ENCODE peak calls at places on chromosome 9, in four cellular contexts. A is GM06990, W is OCI-LY7, N is HFF-Myc. H is an unnamed sample.

GRCh38 chr9:15189491-15189890 is 117.5 kb downstream of the TTC39B start:
- DNase-seq in W (no peak), A (no peak), N (no peak), H (no peak)

GRCh38 chr9:108356806-108357205 is 499.0 kb downstream of the ACTL7B start:
- DNase-seq in W (no peak), N (no peak), A (no peak), H (no peak)

GRCh38 chr9:589723-590122 is 251.8 kb upstream of the DMRT1 start:
- DNase-seq in W (peak; percentile 23), A (no peak), N (no peak), H (peak; percentile 67)

GRCh38 chr9:96219615-96220257 is 82.2 kb downstream of the HSD17B3 start:
- DNase-seq in W (peak; percentile 5), N (no peak), A (no peak), H (peak; percentile 22)

GRCh38 chr9:104747565-104748358 is at the start of gene NIPSNAP3A:
- DNase-seq in W (peak; percentile 88), A (peak; percentile 92), N (peak; percentile 17), H (peak; percentile 69)

GRCh38 chr9:3200331-3200774 is 325.4 kb downstream of the RFX3 start:
- DNase-seq in N (peak; percentile 93), A (no peak), W (no peak), H (peak; percentile 26)

GRCh38 chr9:79215819-79216218 is 355.9 kb upstream of the TLE4 start:
- DNase-seq in A (no peak), W (no peak), N (no peak), H (no peak)

GRCh38 chr9:111572945-111573604 is 26.4 kb downstream of the PTGR1 start:
- DNase-seq in W (no peak), A (no peak), N (peak; percentile 27), H (peak; percentile 93)

GRCh38 chr9:125963932-125964331 is 216.8 kb downstream of the PBX3 start:
- DNase-seq in A (no peak), W (no peak), N (no peak), H (no peak)

GRCh38 chr9:126860077-126860756 is at the start of gene ZBTB34:
- DNase-seq in N (no peak), A (peak; percentile 79), W (peak; percentile 80), H (peak; percentile 41)

GRCh38 chr9:134399435-134400056 is 73.3 kb downstream of the RXRA start:
- DNase-seq in A (no peak), N (no peak), W (no peak), H (peak; percentile 78)

GRCh38 chr9:131179561-131180219 is 54.3 kb downstream of the NUP214 start:
- DNase-seq in N (peak; percentile 40), A (no peak), W (peak; percentile 62), H (peak; percentile 80)

GRCh38 chr9:114184866-114185265 is 29.5 kb downstream of the COL27A1 start:
- DNase-seq in N (no peak), A (no peak), W (no peak), H (no peak)

GRCh38 chr9:114289106-114289505 is 33.8 kb upstream of the ORM1 start:
- DNase-seq in W (no peak), A (no peak), N (no peak), H (no peak)

GRCh38 chr9:114619205-114619758 is 8.2 kb downstream of the TMEM268 start:
- DNase-seq in A (peak; percentile 34), W (peak; percentile 37), N (no peak), H (no peak)

GRCh38 chr9:6584881-6585597 is 60.5 kb downstream of the GLDC start:
- DNase-seq in A (peak; percentile 41), N (no peak), W (peak; percentile 65), H (peak; percentile 65)

GRCh38 chr9:114852050-114852594 is 46.3 kb upstream of the TNFSF15 start:
- DNase-seq in N (no peak), A (no peak), W (no peak), H (peak; percentile 92)

GRCh38 chr9:87500491-87500890 is 2.8 kb downstream of the DAPK1 start:
- DNase-seq in A (no peak), W (no peak), N (no peak), H (no peak)

GRCh38 chr9:132703336-132703735 is 33.1 kb downstream of the GTF3C4 start:
- DNase-seq in A (no peak), W (no peak), N (no peak), H (peak; percentile 38)

GRCh38 chr9:28120241-28121025 is 547.2 kb upstream of the C9orf72 start:
- DNase-seq in N (no peak), A (no peak), W (no peak), H (peak; percentile 6)

GRCh38 chr9:78921341-78921740 is 624.4 kb downstream of the PSAT1 start:
- DNase-seq in A (no peak), W (no peak), N (no peak), H (peak; percentile 60)

GRCh38 chr9:76390656-76391055 is 3.6 kb downstream of the RFK start:
- DNase-seq in W (no peak), A (no peak), N (no peak), H (no peak)

GRCh38 chr9:11190719-11191118 is 577.9 kb upstream of the PTPRD start:
- DNase-seq in A (no peak), W (no peak), N (no peak), H (no peak)

GRCh38 chr9:87749335-87750035 is 23.6 kb downstream of the CTSL start:
- DNase-seq in N (no peak), A (no peak), W (no peak), H (no peak)

GRCh38 chr9:96139592-96140251 is 162.3 kb downstream of the HSD17B3 start:
- DNase-seq in A (no peak), W (no peak), N (peak; percentile 74), H (peak; percentile 93)

GRCh38 chr9:33273266-33273971 is 8.6 kb downstream of the CHMP5 start:
- DNase-seq in W (no peak), A (no peak), N (no peak), H (no peak)

GRCh38 chr9:94665606-94666005 is 26.3 kb upstream of the FBP1 start:
- DNase-seq in W (no peak), N (no peak), A (no peak), H (no peak)

GRCh38 chr9:100277166-100277979 is 75.4 kb downstream of the TEX10 start:
- DNase-seq in W (no peak), A (no peak), N (peak; percentile 6), H (peak; percentile 68)

GRCh38 chr9:27499481-27499880 is 24.6 kb upstream of the IFNK start:
- DNase-seq in N (peak; percentile 15), W (no peak), A (no peak), H (peak; percentile 47)

GRCh38 chr9:108934323-108934885 is at the start of gene ABITRAM:
- DNase-seq in A (peak; percentile 92), W (peak; percentile 92), N (peak; percentile 31), H (peak; percentile 86)

GRCh38 chr9:127567119-127567897 is 44.8 kb upstream of the STXBP1 start:
- DNase-seq in N (no peak), W (no peak), A (no peak), H (no peak)

GRCh38 chr9:132163457-132163875 is 1.6 kb downstream of the NTNG2 start:
- DNase-seq in N (no peak), A (no peak), W (no peak), H (peak; percentile 42)

GRCh38 chr9:109600142-109600541 is 102.0 kb upstream of the PTPN3 start:
- DNase-seq in A (no peak), N (peak; percentile 65), W (no peak), H (peak; percentile 96)

GRCh38 chr9:110767559-110768063 is 99.0 kb downstream of the MUSK start:
- DNase-seq in A (no peak), W (no peak), N (no peak), H (peak; percentile 98)

GRCh38 chr9:95111716-95112115 is 205.8 kb downstream of the FANCC start:
- DNase-seq in W (no peak), A (no peak), N (no peak), H (no peak)

GRCh38 chr9:99192786-99193465 is 28.8 kb downstream of the ALG2 start:
- DNase-seq in N (no peak), W (peak; percentile 34), A (no peak), H (peak; percentile 28)

GRCh38 chr9:129885018-129885669 is 49.9 kb downstream of the USP20 start:
- DNase-seq in N (no peak), W (peak; percentile 56), A (peak; percentile 73), H (no peak)

GRCh38 chr9:129887210-129888084 is 52.2 kb downstream of the USP20 start:
- DNase-seq in N (no peak), W (peak; percentile 49), A (no peak), H (peak; percentile 70)

GRCh38 chr9:129886226-129887174 is 51.2 kb downstream of the USP20 start:
- DNase-seq in W (no peak), N (no peak), A (peak; percentile 61), H (no peak)

GRCh38 chr9:129884220-129885017 is 49.2 kb downstream of the USP20 start:
- DNase-seq in W (peak; percentile 97), N (peak; percentile 62), A (peak; percentile 97), H (peak; percentile 78)

GRCh38 chr9:129885670-129886106 is 50.4 kb downstream of the USP20 start:
- DNase-seq in A (peak; percentile 90), W (peak; percentile 90), N (peak; percentile 43), H (peak; percentile 92)
- H3K4me3 ChIP-seq in A (peak overlapping the region; percentile 59), W (peak overlapping the region; percentile 66), N (no peak overlapping the region), H (peak overlapping the region; percentile 41)

GRCh38 chr9:89410709-89411111 is 87.2 kb downstream of the SEMA4D start:
- DNase-seq in W (no peak), N (no peak), A (peak; percentile 40), H (no peak)
- TF ChIP-seq CTCF in W (no peak), N (no peak), A (peak; percentile 45), H (peak; percentile 8)

GRCh38 chr9:38686923-38687322 is 33.0 kb downstream of the FAM240B start:
- DNase-seq in W (no peak), N (no peak), A (no peak), H (peak; percentile 26)
- H3K4me3 ChIP-seq in W (no peak overlapping the region), N (no peak overlapping the region), A (no peak overlapping the region), H (no peak overlapping the region)

GRCh38 chr9:93119703-93119952 is 14.4 kb downstream of the NINJ1 start:
- DNase-seq in N (no peak), W (no peak), A (no peak), H (no peak)

GRCh38 chr9:93120846-93121315 is 13.2 kb downstream of the NINJ1 start:
- DNase-seq in N (no peak), A (no peak), W (no peak), H (no peak)

GRCh38 chr9:93118863-93119702 is 15.0 kb downstream of the NINJ1 start:
- DNase-seq in N (no peak), W (no peak), A (peak; percentile 0), H (no peak)

GRCh38 chr9:93121316-93122241 is 12.5 kb downstream of the NINJ1 start:
- DNase-seq in W (no peak), A (no peak), N (no peak), H (no peak)

DNA sequence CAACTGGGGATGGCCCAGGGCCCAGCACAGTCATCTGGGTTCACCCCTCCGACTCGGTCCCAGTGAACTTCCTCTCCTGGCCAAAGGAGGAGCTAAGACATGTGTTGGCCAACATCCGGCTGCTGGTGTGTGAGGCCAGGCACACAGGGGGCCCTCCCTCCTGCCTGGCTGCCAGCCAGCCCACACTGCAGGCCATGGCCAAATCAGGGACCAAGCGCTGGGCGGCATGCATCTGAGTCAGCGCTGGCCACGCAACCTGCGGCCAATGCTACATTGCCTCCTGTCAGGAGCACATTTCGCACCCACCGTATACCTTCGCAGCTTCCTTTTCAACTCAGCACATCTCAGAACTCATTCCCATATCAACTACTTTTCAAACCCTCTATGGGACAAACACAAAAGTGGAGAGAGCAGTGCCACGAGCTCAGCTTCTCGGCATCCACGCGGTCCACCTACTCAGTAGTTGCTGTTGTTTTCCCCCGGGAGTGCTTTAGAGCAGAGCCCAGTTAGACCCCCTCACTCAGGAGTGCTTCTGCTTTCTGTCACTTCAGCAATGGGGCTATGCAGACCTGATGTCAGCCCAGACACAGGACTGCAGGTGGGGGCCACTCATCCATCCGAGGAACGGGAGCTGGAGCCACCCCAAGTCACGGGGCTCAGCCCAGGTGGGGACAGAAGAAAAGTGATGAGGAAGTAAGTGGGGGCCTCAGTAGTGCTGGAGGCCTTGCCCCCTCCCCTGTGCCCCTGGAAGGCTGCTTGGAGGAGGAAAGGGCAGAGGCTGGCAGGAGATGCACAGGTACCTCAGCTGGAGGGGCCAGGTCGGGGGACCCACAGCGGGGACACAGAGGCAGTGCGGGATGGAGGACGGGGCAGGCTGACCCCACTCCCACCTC is 13.9 kb downstream of the NINJ1 start:
- DNase-seq in W (peak; percentile 69), N (peak; percentile 55), A (peak; percentile 63), H (peak; percentile 98)
- TF ChIP-seq CTCF in W (peak; percentile 48), N (peak; percentile 32), A (peak; percentile 39), H (peak; percentile 67)